ENCODE peak calls at places on chromosomes 4 and X, in four cellular contexts. N is tibial nerve, Z is HepG2, S is stomach. A is an unnamed sample.

GRCh38 chrX:41664307-41665299 is 24.2 kb upstream of the GPR34 start:
- DNase-seq in Z (no peak), S (no peak), N (no peak), A (no peak)

GRCh38 chr4:1201851-1202525 is 29.6 kb upstream of the SPON2 start:
- DNase-seq in S (peak), N (peak), Z (no peak), A (no peak)

GRCh38 chr4:144449623-144450022 is 196.3 kb upstream of the HHIP start:
- DNase-seq in N (peak), S (no peak), Z (no peak), A (no peak)

GRCh38 chrX:57587062-57587461 is 4.7 kb upstream of the ZXDB start:
- DNase-seq in Z (no peak), N (no peak), S (no peak), A (no peak)

GRCh38 chrX:149687991-149688390 is 23.9 kb upstream of the MAGEA11 start:
- DNase-seq in Z (no peak), S (no peak), N (no peak), A (no peak)

GRCh38 chrX:150200820-150201287 is 162.3 kb upstream of the MAMLD1 start:
- DNase-seq in S (no peak), N (peak), Z (peak), A (no peak)

GRCh38 chr4:38333219-38333618 is 330.8 kb upstream of the KLF3 start:
- DNase-seq in N (no peak), Z (no peak), S (no peak), A (no peak)

GRCh38 chr4:15238720-15239119 is 189.1 kb upstream of the C1QTNF7 start:
- DNase-seq in N (no peak), Z (peak), S (no peak), A (no peak)

GRCh38 chr4:159673221-159673620 is 570.3 kb downstream of the RAPGEF2 start:
- DNase-seq in Z (no peak), S (no peak), N (no peak), A (no peak)

GRCh38 chr4:8368998-8369397 is 71.5 kb downstream of the ACOX3 start:
- DNase-seq in S (no peak), N (no peak), Z (no peak), A (no peak)

GRCh38 chrX:18468599-18468998 is 43.2 kb downstream of the CDKL5 start:
- DNase-seq in N (no peak), S (no peak), Z (no peak), A (no peak)

GRCh38 chrX:40853816-40854123 is 118.4 kb upstream of the MED14 start:
- DNase-seq in N (no peak), S (no peak), Z (no peak), A (no peak)

GRCh38 chr4:135239964-135240363 is 1038.4 kb upstream of the PABPC4L start:
- DNase-seq in S (no peak), Z (no peak), N (no peak), A (no peak)

GRCh38 chrX:331145-331771 is 12.7 kb upstream of the GTPBP6 start:
- DNase-seq in S (no peak), N (no peak), Z (no peak), A (no peak)

GRCh38 chrX:109856974-109857373 is 123.9 kb upstream of the ACSL4 start:
- DNase-seq in Z (peak), S (no peak), N (no peak), A (no peak)
- H3K4me3 ChIP-seq in Z (no peak), S (no peak), N (no peak), A (no peak)

DNA sequence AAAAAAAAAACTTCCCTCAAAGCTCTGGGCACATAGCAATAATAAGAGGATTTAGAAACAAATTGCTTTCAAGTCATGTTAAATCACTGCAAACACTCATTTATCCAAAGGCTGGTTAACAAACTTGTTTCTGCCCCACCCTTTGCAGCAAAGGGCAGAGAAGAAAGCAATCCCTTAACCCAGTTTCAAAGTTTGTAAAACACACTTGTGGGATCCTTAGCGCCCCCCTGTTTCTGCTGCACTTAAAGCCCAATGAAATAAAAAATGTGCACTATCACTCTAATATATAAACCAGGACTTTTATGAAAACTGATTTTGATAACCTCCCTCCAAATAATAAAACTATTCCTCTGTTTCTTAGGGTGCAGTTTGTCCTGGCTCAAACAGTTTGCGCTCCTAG is 3.3 kb upstream of the PCDH10 start:
- DNase-seq in Z (no peak), N (no peak), S (no peak), A (no peak)
- H3K4me3 ChIP-seq in Z (no peak), N (peak), S (no peak), A (no peak)

DNA sequence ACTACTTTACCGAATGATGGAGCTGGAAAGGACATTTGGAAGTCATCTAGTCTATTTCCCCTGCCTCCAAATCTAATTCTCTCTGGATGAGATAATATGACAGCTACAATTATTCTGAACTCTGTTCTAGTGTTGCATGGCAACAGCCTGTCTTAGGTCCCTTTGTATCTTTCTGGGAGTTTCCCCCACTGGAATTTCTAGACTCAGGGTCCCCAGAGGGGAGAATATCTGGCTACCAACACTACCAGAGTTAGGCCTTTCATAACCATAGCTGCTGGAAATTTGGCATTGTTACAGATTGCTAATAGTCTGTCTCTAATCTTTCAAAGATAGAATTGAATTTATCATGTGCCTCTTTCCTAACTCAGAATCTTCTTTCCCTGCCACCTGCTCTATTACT is 4.5 kb downstream of the MSN start:
- DNase-seq in S (no peak), Z (no peak), N (no peak), A (no peak)
- H3K4me3 ChIP-seq in S (no peak), Z (no peak), N (no peak), A (no peak)

DNA sequence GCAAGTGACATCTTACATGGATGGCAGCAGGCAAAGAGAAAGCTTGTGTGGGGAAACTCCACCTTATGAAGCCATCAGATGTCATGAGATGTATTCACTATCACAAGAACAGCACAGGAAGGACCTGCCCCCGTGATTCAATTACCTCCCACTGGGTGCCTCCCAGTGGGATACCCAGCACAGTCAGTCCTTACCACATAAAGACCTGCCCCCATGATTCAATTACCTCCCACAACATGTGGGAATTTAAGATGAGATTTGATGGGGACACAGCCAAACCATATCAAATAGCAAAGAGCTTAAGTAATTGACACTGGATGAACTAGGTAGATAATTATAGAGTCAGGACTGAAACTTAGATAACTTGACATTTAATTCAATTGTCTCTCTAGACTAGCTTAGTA is 85.6 kb downstream of the SLIT2 start:
- DNase-seq in Z (no peak), N (no peak), S (no peak), A (no peak)
- H3K4me3 ChIP-seq in Z (no peak), N (no peak), S (no peak), A (no peak)

DNA sequence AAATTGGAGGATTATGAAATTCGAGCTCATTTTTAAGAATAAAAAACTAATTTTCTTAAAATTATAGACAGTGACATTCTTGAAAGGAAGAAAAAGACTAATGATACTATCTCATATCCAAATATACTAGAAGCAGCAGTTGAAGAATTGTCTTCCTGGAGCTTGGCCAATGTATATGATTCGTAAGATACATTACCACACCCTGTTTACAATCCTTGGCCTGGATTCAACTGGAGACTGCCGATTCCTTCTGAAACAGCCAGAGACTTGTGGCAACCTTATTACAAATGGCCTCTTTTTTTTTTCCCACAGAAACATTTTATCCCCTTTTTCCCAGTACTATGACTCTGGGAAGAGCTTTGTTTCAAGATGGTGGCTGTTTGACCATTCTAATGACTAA is 571.2 kb upstream of the FAT1 start:
- DNase-seq in N (no peak), S (no peak), Z (no peak), A (peak)
- H3K4me3 ChIP-seq in N (no peak), S (no peak), Z (no peak), A (no peak)